ENCODE peak calls at places on chromosomes 12 and 14, in seven cellular contexts. Z is amniotic stem cell, B is fibroblast of mammary gland, R is left ventricle myocardium inferior, Q is EL, A is dorsolateral prefrontal cortex, N is GM23248. K is an unnamed sample.

GRCh38 chr12:106767954-106768501 is 6.5 kb upstream of the RIC8B start:
- DNase-seq in Z (no peak), B (peak), R (no peak), Q (peak), A (no peak), N (no peak), K (no peak)

GRCh38 chr12:7127916-7128626 is 618 bp downstream of the RBP5 start:
- DNase-seq in Z (no peak), B (no peak), R (no peak), Q (no peak), A (no peak), N (no peak), K (no peak)

GRCh38 chr12:124764870-124765570 is 98.6 kb downstream of the SCARB1 start:
- DNase-seq in Z (peak), B (peak), R (no peak), Q (peak), A (no peak), N (peak), K (no peak)

GRCh38 chr12:77003244-77003643 is 62.1 kb downstream of the E2F7 start:
- DNase-seq in Z (no peak), B (no peak), R (no peak), Q (no peak), A (no peak), N (peak), K (no peak)

GRCh38 chr12:64522807-64523206 is 70.9 kb downstream of the TBK1 start:
- DNase-seq in Z (no peak), B (peak), R (no peak), Q (peak), A (no peak), N (peak), K (no peak)

GRCh38 chr12:46771268-46771837 is 54.4 kb downstream of the SLC38A4 start:
- DNase-seq in Z (no peak), B (peak), R (no peak), Q (peak), A (no peak), N (peak), K (no peak)

GRCh38 chr14:101250336-101250947 is 310.9 kb upstream of the DIO3 start:
- DNase-seq in Z (no peak), B (no peak), R (no peak), Q (no peak), A (no peak), N (no peak), K (no peak)

GRCh38 chr12:71639341-71639760 is 24.3 kb downstream of the ZFC3H1 start:
- DNase-seq in Z (no peak), B (no peak), R (no peak), Q (peak), A (no peak), N (peak), K (no peak)

GRCh38 chr12:22238211-22238610 is 96.3 kb downstream of the ST8SIA1 start:
- DNase-seq in Z (no peak), B (no peak), R (no peak), Q (no peak), A (no peak), N (no peak), K (no peak)

GRCh38 chr14:26138764-26139445 is 458.9 kb downstream of the NOVA1 start:
- DNase-seq in Z (no peak), B (peak), R (no peak), Q (no peak), A (no peak), N (no peak), K (no peak)

GRCh38 chr12:132366341-132366861 is 37.0 kb upstream of the GALNT9 start:
- DNase-seq in Z (no peak), B (no peak), R (no peak), Q (no peak), A (peak), N (no peak), K (no peak)